ENCODE peak calls at places on chromosomes 16 and 17, in eight cellular contexts. C is neural progenitor cell, J is uterus, Q is AG04449, O is fibroblast of pulmonary artery, D is fibroblast of the aortic adventitia, S is A549, Y is WERI-Rb-1. G is an unnamed sample.

GRCh38 chr17:59756236-59756818 is 48.9 kb downstream of the VMP1 start:
- DNase-seq in C (no peak), J (no peak), Q (peak), O (peak), D (peak), S (peak), Y (no peak), G (peak)

GRCh38 chr16:88063201-88063773 is 112.1 kb downstream of the BANP start:
- DNase-seq in C (no peak), J (peak), Q (peak), O (peak), D (peak), S (no peak), Y (no peak), G (no peak)

GRCh38 chr17:79420318-79421243 is 190.3 kb downstream of the RBFOX3 start:
- DNase-seq in C (peak), J (no peak), Q (no peak), O (peak), D (peak), S (peak), Y (no peak), G (no peak)

GRCh38 chr17:81837641-81838040 is 2.8 kb upstream of the PPP1R27 start:
- DNase-seq in C (no peak), J (no peak), Q (no peak), O (no peak), D (no peak), S (no peak), Y (no peak), G (no peak)

GRCh38 chr17:81345211-81346089 is 49.8 kb upstream of the BAHCC1 start:
- DNase-seq in C (peak), J (peak), Q (no peak), O (peak), D (peak), S (peak), Y (peak), G (no peak)

GRCh38 chr17:83124871-83125514 is 45.6 kb downstream of the METRNL start:
- DNase-seq in C (no peak), J (no peak), Q (no peak), O (no peak), D (no peak), S (no peak), Y (no peak), G (no peak)

GRCh38 chr17:65177901-65178300 is 40.7 kb downstream of the RGS9 start:
- DNase-seq in C (no peak), J (no peak), Q (no peak), O (peak), D (peak), S (no peak), Y (no peak), G (no peak)

GRCh38 chr17:37299257-37299985 is 76.4 kb upstream of the C17orf78 start:
- DNase-seq in C (peak), J (no peak), Q (no peak), O (peak), D (peak), S (no peak), Y (no peak), G (no peak)

GRCh38 chr17:17313350-17313991 is 10.3 kb downstream of the NT5M start:
- DNase-seq in C (peak), J (no peak), Q (no peak), O (peak), D (no peak), S (peak), Y (peak), G (no peak)

GRCh38 chr17:46818929-46819859 is 702 bp upstream of the WNT3 start:
- DNase-seq in C (peak), J (no peak), Q (no peak), O (no peak), D (no peak), S (no peak), Y (no peak), G (no peak)

GRCh38 chr17:76382305-76382802 is 2.1 kb upstream of the SPHK1 start:
- DNase-seq in C (peak), J (no peak), Q (no peak), O (no peak), D (no peak), S (no peak), Y (peak), G (no peak)

GRCh38 chr17:2158011-2158410 is 103.1 kb downstream of the HIC1 start:
- DNase-seq in C (no peak), J (peak), Q (peak), O (peak), D (peak), S (no peak), Y (no peak), G (peak)

GRCh38 chr16:66714659-66715307 is 18.2 kb upstream of the CMTM4 start:
- DNase-seq in C (no peak), J (no peak), Q (no peak), O (no peak), D (no peak), S (no peak), Y (no peak), G (no peak)

GRCh38 chr17:16171613-16172012 is 43.7 kb downstream of the NCOR1 start:
- DNase-seq in C (no peak), J (no peak), Q (no peak), O (no peak), D (no peak), S (peak), Y (no peak), G (no peak)

GRCh38 chr16:28180660-28181556 is 30.9 kb downstream of the XPO6 start:
- DNase-seq in C (no peak), J (no peak), Q (peak), O (peak), D (peak), S (no peak), Y (no peak), G (no peak)

GRCh38 chr16:48067388-48067787 is 88.4 kb downstream of the ABCC12 start:
- DNase-seq in C (no peak), J (no peak), Q (no peak), O (no peak), D (no peak), S (no peak), Y (no peak), G (no peak)

GRCh38 chr17:246851-247421 is 65.5 kb upstream of the DOC2B start:
- DNase-seq in C (no peak), J (no peak), Q (no peak), O (no peak), D (no peak), S (no peak), Y (peak), G (no peak)

GRCh38 chr16:83967838-83968482 is at the start of gene NECAB2:
- DNase-seq in C (peak), J (no peak), Q (no peak), O (peak), D (peak), S (peak), Y (peak), G (no peak)

GRCh38 chr17:68302066-68302564 is 10.8 kb downstream of the ARSG start:
- DNase-seq in C (no peak), J (no peak), Q (no peak), O (peak), D (peak), S (no peak), Y (no peak), G (no peak)

GRCh38 chr16:56479469-56479868 is 28.1 kb downstream of the OGFOD1 start:
- DNase-seq in C (no peak), J (no peak), Q (no peak), O (no peak), D (no peak), S (no peak), Y (no peak), G (no peak)

GRCh38 chr17:7443499-7444485 is 1.1 kb upstream of the CHRNB1 start:
- DNase-seq in C (no peak), J (no peak), Q (no peak), O (peak), D (peak), S (no peak), Y (no peak), G (no peak)

GRCh38 chr16:12067714-12068401 is 91.3 kb downstream of the SNX29 start:
- DNase-seq in C (peak), J (peak), Q (peak), O (peak), D (peak), S (peak), Y (peak), G (no peak)

GRCh38 chr16:12271006-12271405 is 294.5 kb downstream of the SNX29 start:
- DNase-seq in C (peak), J (no peak), Q (no peak), O (no peak), D (peak), S (no peak), Y (peak), G (no peak)

GRCh38 chr16:22678311-22678710 is 135.7 kb upstream of the HS3ST2 start:
- DNase-seq in C (no peak), J (no peak), Q (no peak), O (no peak), D (no peak), S (no peak), Y (no peak), G (no peak)

GRCh38 chr16:86300746-86301480 is 209.4 kb upstream of the FOXF1 start:
- DNase-seq in C (peak), J (no peak), Q (no peak), O (no peak), D (no peak), S (no peak), Y (peak), G (no peak)

GRCh38 chr17:77365584-77366186 is 224.9 kb downstream of the SEC14L1 start:
- DNase-seq in C (no peak), J (peak), Q (peak), O (peak), D (peak), S (peak), Y (no peak), G (no peak)

GRCh38 chr17:63622571-63623390 is 564 bp downstream of the MAP3K3 start:
- DNase-seq in C (peak), J (peak), Q (no peak), O (peak), D (peak), S (peak), Y (peak), G (no peak)

GRCh38 chr16:89183463-89183862 is 11.9 kb downstream of the CDH15 start:
- DNase-seq in C (no peak), J (no peak), Q (no peak), O (no peak), D (no peak), S (no peak), Y (no peak), G (no peak)
- TF ChIP-seq CTCF in C (no peak), J (no peak), Q (no peak), O (no peak), D (no peak), S (no peak), Y (no peak), G (no peak)

DNA sequence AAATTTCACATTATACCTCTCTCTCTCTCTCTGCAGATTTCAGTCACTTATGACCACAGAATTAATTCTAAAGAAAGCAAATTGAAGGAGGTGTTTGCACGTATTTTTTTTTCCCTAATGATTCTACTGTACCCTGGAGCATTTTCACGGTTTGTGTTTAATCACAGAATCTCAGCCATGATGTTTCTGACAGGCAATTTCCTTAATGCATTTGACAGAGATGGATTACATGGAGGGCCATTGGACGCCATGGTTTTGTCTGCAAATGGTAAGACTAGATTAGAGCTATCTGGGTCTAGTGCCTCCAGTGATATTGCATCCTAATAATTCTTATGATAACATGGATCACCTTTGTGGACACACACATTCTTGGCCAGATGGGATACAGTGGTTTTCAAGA is 147.5 kb upstream of the RBFOX1 start:
- DNase-seq in C (no peak), J (no peak), Q (no peak), O (no peak), D (no peak), S (no peak), Y (no peak), G (no peak)
- H3K4me3 ChIP-seq in C (no peak), J (no peak), Q (no peak), O (no peak), D (no peak), S (no peak), Y (no peak), G (no peak)

GRCh38 chr17:43349142-43349541 is 49.7 kb upstream of the ARL4D start:
- DNase-seq in C (no peak), J (no peak), Q (no peak), O (no peak), D (no peak), S (no peak), Y (peak), G (no peak)
- TF ChIP-seq CTCF in C (no peak), J (no peak), Q (no peak), O (no peak), D (peak), S (peak), Y (peak), G (peak)

GRCh38 chr17:71969500-71969899 is 151.3 kb upstream of the SOX9 start:
- DNase-seq in C (no peak), J (no peak), Q (no peak), O (no peak), D (no peak), S (no peak), Y (no peak), G (no peak)

GRCh38 chr17:71966055-71966454 is 154.8 kb upstream of the SOX9 start:
- DNase-seq in C (no peak), J (no peak), Q (no peak), O (no peak), D (no peak), S (no peak), Y (no peak), G (no peak)

GRCh38 chr17:71964559-71964958 is 156.3 kb upstream of the SOX9 start:
- DNase-seq in C (no peak), J (no peak), Q (no peak), O (no peak), D (no peak), S (no peak), Y (no peak), G (no peak)

GRCh38 chr17:71963791-71964190 is 157.0 kb upstream of the SOX9 start:
- DNase-seq in C (no peak), J (no peak), Q (no peak), O (no peak), D (no peak), S (no peak), Y (no peak), G (no peak)

DNA sequence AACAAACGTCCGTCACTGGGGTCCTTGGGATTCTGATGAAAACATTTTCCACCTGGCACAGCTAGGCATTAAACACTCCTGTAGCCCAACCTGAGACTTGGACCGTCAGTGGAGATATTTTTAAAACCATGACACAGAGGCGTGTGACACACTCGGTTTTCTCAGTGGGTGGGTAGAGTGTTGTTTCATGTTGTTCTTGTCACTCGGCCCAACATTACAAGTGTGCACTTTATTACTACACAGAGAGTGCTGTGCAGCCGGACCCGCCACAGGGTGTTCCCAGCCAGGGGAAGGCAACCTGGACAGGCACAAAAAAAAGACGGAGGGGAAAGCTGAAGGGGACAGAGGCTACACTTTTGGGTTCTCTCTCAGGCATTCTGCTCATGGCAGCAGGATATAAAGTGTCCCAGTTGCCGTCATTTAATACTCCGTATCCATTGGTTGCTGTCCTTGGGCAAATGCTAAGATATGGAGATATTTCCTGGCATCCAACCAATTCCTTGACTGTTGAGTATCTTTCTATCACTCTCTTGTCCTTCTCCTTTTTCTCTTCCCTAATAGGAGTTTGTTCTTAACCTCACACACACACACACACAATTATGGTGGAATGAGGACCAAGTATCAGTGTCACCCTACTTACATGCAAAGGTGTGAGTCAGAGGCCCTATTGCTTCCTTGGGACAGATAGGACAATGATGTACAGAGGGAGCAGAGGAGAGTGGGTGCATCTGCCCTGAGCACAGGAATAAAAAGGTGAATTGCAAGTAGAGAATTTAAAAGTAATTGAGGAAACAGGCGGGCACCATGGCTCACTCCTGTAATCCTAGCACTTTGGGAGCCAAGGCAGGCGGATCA is 154.1 kb upstream of the SOX9 start:
- DNase-seq in C (no peak), J (no peak), Q (no peak), O (no peak), D (no peak), S (no peak), Y (no peak), G (no peak)
- H3K4me3 ChIP-seq in C (no peak), J (no peak), Q (no peak), O (no peak), D (no peak), S (no peak), Y (no peak), G (no peak)

GRCh38 chr17:33992113-33992512 is 263.0 kb upstream of the CCL2 start:
- DNase-seq in C (no peak), J (no peak), Q (no peak), O (no peak), D (no peak), S (no peak), Y (no peak), G (no peak)

GRCh38 chr17:33989357-33990148 is 265.5 kb upstream of the CCL2 start:
- DNase-seq in C (no peak), J (no peak), Q (no peak), O (no peak), D (no peak), S (no peak), Y (no peak), G (no peak)

GRCh38 chr17:33986566-33986965 is 268.5 kb upstream of the CCL2 start:
- DNase-seq in C (no peak), J (no peak), Q (no peak), O (no peak), D (no peak), S (no peak), Y (peak), G (no peak)

GRCh38 chr17:33987162-33987561 is 267.9 kb upstream of the CCL2 start:
- DNase-seq in C (no peak), J (no peak), Q (no peak), O (no peak), D (no peak), S (no peak), Y (peak), G (no peak)

DNA sequence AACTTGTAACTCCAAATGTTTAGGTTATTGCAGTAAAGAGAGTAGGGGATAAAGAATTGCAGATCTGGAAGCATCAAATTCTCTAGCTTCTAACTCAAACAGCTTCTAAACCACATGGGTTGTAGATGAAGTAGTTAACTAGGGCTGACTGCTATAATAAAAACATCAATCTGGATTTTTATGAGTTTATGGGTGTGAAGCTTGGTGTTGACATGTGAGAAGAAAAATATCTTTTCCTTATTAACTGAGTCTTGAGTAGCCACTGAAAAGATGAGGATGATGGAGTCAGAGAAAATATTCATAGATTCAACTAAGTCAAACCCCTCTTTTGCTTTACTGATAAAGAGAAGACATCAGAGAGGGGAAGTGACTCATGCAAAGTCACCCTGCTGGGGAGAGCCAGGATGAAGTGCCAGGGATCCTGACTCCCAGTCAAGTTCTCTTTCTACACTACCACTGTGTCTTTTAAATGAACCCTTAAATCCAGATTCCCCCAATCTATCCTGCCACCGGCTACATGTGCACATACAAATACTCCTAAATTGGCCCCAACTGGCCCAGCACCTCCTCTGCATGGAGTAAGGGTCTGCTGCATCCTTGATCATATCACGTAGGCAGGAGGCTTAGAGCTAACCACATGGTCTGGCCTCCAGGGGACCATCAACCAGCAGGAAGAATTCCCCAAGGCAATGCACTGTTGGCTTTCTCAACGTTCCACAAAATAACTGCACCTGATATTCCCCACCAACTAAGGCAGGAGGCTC is 264.0 kb upstream of the CCL2 start:
- DNase-seq in C (no peak), J (no peak), Q (no peak), O (no peak), D (no peak), S (no peak), Y (no peak), G (no peak)
- TF ChIP-seq CTCF in C (no peak), J (no peak), Q (no peak), O (no peak), D (no peak), S (no peak), Y (no peak), G (no peak)

DNA sequence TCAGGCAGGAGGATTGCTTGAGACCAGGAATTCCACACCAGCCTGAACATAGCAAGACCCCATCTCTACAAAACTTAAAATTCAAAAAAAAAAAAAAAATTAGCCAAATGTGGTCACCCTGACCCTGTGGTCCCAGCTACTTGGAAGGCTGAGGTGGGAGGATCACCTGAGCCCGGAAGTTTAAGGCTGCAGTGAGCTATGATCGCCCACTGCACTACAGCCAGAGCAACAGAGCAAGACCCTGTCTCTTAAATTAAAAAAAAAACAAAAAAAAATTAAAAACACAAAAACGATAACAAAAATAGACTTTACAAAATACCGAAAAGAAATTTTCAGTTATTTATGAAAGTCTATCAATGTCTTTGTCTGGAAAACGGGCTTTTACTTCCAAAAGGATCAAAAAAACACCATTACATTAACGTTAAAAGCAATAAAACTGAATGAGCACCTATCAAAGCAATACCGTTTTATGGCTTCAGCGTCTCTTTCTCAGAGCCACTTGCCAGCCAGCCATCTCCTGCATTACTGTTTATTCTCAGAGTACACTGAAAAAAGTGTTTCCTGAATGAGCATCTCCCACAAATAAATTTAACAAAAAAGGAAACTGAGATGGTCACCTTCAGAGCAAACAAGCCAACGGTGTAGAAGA is 6.1 kb downstream of the USP7 start:
- DNase-seq in C (no peak), J (no peak), Q (no peak), O (no peak), D (no peak), S (no peak), Y (no peak), G (no peak)
- H3K4me3 ChIP-seq in C (no peak), J (no peak), Q (no peak), O (no peak), D (peak), S (no peak), Y (no peak), G (no peak)

GRCh38 chr16:78640886-78641285 is 541.4 kb downstream of the WWOX start:
- DNase-seq in C (no peak), J (no peak), Q (no peak), O (no peak), D (no peak), S (no peak), Y (no peak), G (no peak)
- TF ChIP-seq CTCF in C (no peak), J (no peak), Q (no peak), O (no peak), D (no peak), S (no peak), Y (no peak), G (no peak)